ENCODE peak calls at places on chromosomes 16 and 17, in five cellular contexts. O is endothelial cell, E is HTR-8/SVneo, J is A549, H is NCI-H1048. V is an unnamed sample.

GRCh38 chr17:42312285-42313130 is 24.2 kb downstream of the STAT5A start:
- DNase-seq in H (no peak), J (peak; percentile 86), E (peak; percentile 81), O (peak; percentile 90), V (peak; percentile 76)

GRCh38 chr16:67562526-67562917 is at the start of gene CTCF:
- DNase-seq in O (peak; percentile 82), H (peak; percentile 32), J (peak; percentile 62), E (peak; percentile 80), V (peak; percentile 75)

GRCh38 chr17:38575781-38576180 is 30.0 kb downstream of the SRCIN1 start:
- DNase-seq in H (no peak), J (no peak), E (no peak), O (no peak), V (no peak)

GRCh38 chr16:87185313-87185712 is 131.9 kb downstream of the C16orf95 start:
- DNase-seq in O (no peak), E (no peak), H (no peak), J (no peak), V (no peak)

GRCh38 chr17:43171761-43172487 is 910 bp downstream of the NBR1 start:
- DNase-seq in O (peak; percentile 20), H (peak; percentile 21), J (peak; percentile 61), E (peak; percentile 64), V (peak; percentile 25)

GRCh38 chr17:39676198-39676819 is 8.1 kb downstream of the PNMT start:
- DNase-seq in H (no peak), J (no peak), O (no peak), E (no peak), V (no peak)

GRCh38 chr17:82905130-82905529 is 65.3 kb upstream of the ZNF750 start:
- DNase-seq in H (no peak), O (no peak), J (no peak), E (no peak), V (no peak)

GRCh38 chr16:14309906-14310305 is 238.8 kb downstream of the MRTFB start:
- DNase-seq in E (no peak), H (no peak), O (no peak), J (peak; percentile 74), V (no peak)

GRCh38 chr17:3622977-3623594 is 13.0 kb downstream of the SHPK start:
- DNase-seq in J (no peak), O (no peak), E (no peak), H (no peak), V (no peak)

GRCh38 chr17:75273968-75274708 is 3.1 kb upstream of the MIF4GD start:
- DNase-seq in H (no peak), E (no peak), J (no peak), O (no peak), V (no peak)

GRCh38 chr16:1789643-1790045 is 3.9 kb downstream of the IGFALS start:
- DNase-seq in E (no peak), J (no peak), O (no peak), H (no peak), V (no peak)

GRCh38 chr16:674968-675883 is at the start of gene RHBDL1:
- DNase-seq in J (no peak), O (no peak), E (no peak), H (no peak), V (no peak)

GRCh38 chr17:28925912-28926365 is 23.1 kb upstream of the DHRS13 start:
- DNase-seq in O (no peak), J (no peak), E (peak; percentile 67), H (no peak), V (no peak)

GRCh38 chr16:49464877-49465504 is 91.4 kb downstream of the C16orf78 start:
- DNase-seq in H (no peak), J (no peak), O (peak; percentile 33), E (no peak), V (no peak)

GRCh38 chr16:81204794-81205680 is 33.5 kb upstream of the BCO1 start:
- DNase-seq in E (peak; percentile 75), H (no peak), O (peak; percentile 29), J (peak; percentile 63), V (peak; percentile 68)

GRCh38 chr17:30368896-30369720 is 9.6 kb upstream of the CPD start:
- DNase-seq in J (no peak), H (no peak), O (no peak), E (no peak), V (no peak)

GRCh38 chr16:75821117-75821516 is 94.8 kb upstream of the CPHXL start:
- DNase-seq in H (no peak), J (no peak), E (no peak), O (no peak), V (no peak)

GRCh38 chr17:29573558-29573870 is 5.0 kb downstream of the TP53I13 start:
- DNase-seq in J (no peak), E (no peak), H (no peak), O (no peak), V (no peak)

GRCh38 chr17:82152556-82153294 is 54.7 kb upstream of the FASN start:
- DNase-seq in O (no peak), H (no peak), E (no peak), J (no peak), V (no peak)

GRCh38 chr17:41666336-41666680 is 22.4 kb upstream of the EIF1 start:
- DNase-seq in E (no peak), J (peak; percentile 52), O (peak; percentile 26), H (no peak), V (peak; percentile 62)

GRCh38 chr17:71441098-71441497 is 679.7 kb upstream of the SOX9 start:
- DNase-seq in J (peak; percentile 45), E (peak; percentile 33), H (no peak), O (no peak), V (no peak)

GRCh38 chr16:11104168-11105037 is 151.6 kb downstream of the SOCS1 start:
- DNase-seq in E (no peak), J (no peak), O (no peak), H (no peak), V (no peak)

GRCh38 chr16:85969591-85969990 is 70.6 kb downstream of the IRF8 start:
- DNase-seq in O (no peak), J (no peak), E (peak; percentile 45), H (no peak), V (no peak)

GRCh38 chr17:21199311-21199710 is 14.7 kb downstream of the TMEM11 start:
- DNase-seq in E (no peak), H (no peak), J (no peak), O (no peak), V (no peak)

GRCh38 chr16:84284168-84284722 is 10.4 kb upstream of the WFDC1 start:
- DNase-seq in J (no peak), H (no peak), E (no peak), O (no peak), V (peak; percentile 44)

GRCh38 chr17:57084361-57084801 is 665 bp upstream of the AKAP1 start:
- DNase-seq in E (peak; percentile 28), O (no peak), H (no peak), J (no peak), V (no peak)

GRCh38 chr17:34125010-34125409 is 130.1 kb upstream of the CCL2 start:
- DNase-seq in H (no peak), E (no peak), J (no peak), O (no peak), V (no peak)

GRCh38 chr16:31453255-31454204 is 5.8 kb upstream of the ARMC5 start:
- DNase-seq in J (no peak), E (no peak), H (no peak), O (no peak), V (peak; percentile 65)

GRCh38 chr16:55503726-55504553 is 4.9 kb upstream of the LPCAT2 start:
- DNase-seq in O (no peak), E (no peak), J (no peak), H (no peak), V (no peak)

GRCh38 chr17:32569171-32570080 is 82.6 kb downstream of the CDK5R1 start:
- DNase-seq in O (no peak), E (no peak), J (no peak), H (no peak), V (no peak)

GRCh38 chr16:1333149-1333812 is at the start of gene BAIAP3:
- DNase-seq in H (no peak), E (peak; percentile 37), O (peak; percentile 74), J (peak; percentile 46), V (peak; percentile 70)

GRCh38 chr16:60452646-60453045 is 1583.6 kb downstream of the CDH8 start:
- DNase-seq in O (no peak), E (no peak), J (no peak), H (no peak), V (no peak)

GRCh38 chr16:12024429-12024828 is 47.9 kb downstream of the SNX29 start:
- DNase-seq in H (no peak), O (no peak), J (no peak), E (no peak), V (no peak)

GRCh38 chr16:57041182-57042156 is 50.9 kb upstream of the CPNE2 start:
- DNase-seq in J (no peak), O (no peak), E (no peak), H (no peak), V (no peak)

GRCh38 chr16:85842435-85842834 is 42.9 kb downstream of the COX4I1 start:
- DNase-seq in E (no peak), J (no peak), H (no peak), O (no peak), V (no peak)

V was measured in HAP-1.